ENCODE peak calls at places on chromosomes 11 and 22, in five cellular contexts. V is H1, F is neuronal stem cell, C is H9, Q is IMR-90. I is an unnamed sample. For H3K4me1, the result is how much of the 10 kb centered on the place peaks cover.

GRCh38 chr11:134527382-134528243 is 115.6 kb upstream of the B3GAT1 start:
- DNase-seq in C (peak), Q (no peak), F (no peak), V (no peak), I (no peak)

GRCh38 chr22:19762315-19763140 is 1.9 kb downstream of the TBX1 start:
- DNase-seq in V (no peak), Q (no peak), F (no peak), C (no peak), I (no peak)

GRCh38 chr22:48897959-48898358 is 929.7 kb downstream of the BRD1 start:
- DNase-seq in F (no peak), V (no peak), C (peak), Q (no peak), I (no peak)

GRCh38 chr11:7444582-7444981 is 40.7 kb upstream of the OLFML1 start:
- DNase-seq in V (no peak), C (no peak), F (peak), Q (no peak), I (no peak)

GRCh38 chr11:95723353-95723942 is 66.1 kb downstream of the FAM76B start:
- DNase-seq in F (no peak), V (no peak), C (no peak), Q (no peak), I (no peak)

GRCh38 chr22:34973016-34973415 is 92.9 kb upstream of the ISX start:
- DNase-seq in Q (no peak), C (no peak), F (no peak), V (no peak), I (no peak)

GRCh38 chr11:108524422-108524821 is 26.2 kb upstream of the POGLUT3 start:
- DNase-seq in Q (no peak), F (no peak), V (no peak), C (no peak), I (peak)

GRCh38 chr11:96506953-96507354 is 117.1 kb downstream of the JRKL start:
- DNase-seq in V (no peak), F (no peak), C (no peak), Q (no peak), I (no peak)

GRCh38 chr11:119380160-119380815 is 1.2 kb downstream of the USP2 start:
- DNase-seq in C (no peak), Q (no peak), V (no peak), F (no peak), I (no peak)

GRCh38 chr22:29744902-29745301 is 21.9 kb downstream of the ZMAT5 start:
- DNase-seq in F (no peak), C (no peak), V (no peak), Q (peak), I (no peak)

GRCh38 chr11:12675951-12676711 is 1.9 kb downstream of the TEAD1 start:
- DNase-seq in F (no peak), Q (peak), V (no peak), C (no peak), I (no peak)

GRCh38 chr11:65390099-65390941 is 3.9 kb downstream of the FRMD8 start:
- DNase-seq in C (no peak), F (no peak), V (no peak), Q (no peak), I (no peak)
- H4K8ac ChIP-seq in C (no peak), F (no peak), V (peak), Q (peak), I (no peak)

GRCh38 chr11:62726156-62727006 is 876 bp downstream of the HNRNPUL2 start:
- DNase-seq in C (no peak), V (no peak), Q (no peak), F (no peak), I (no peak)
- H3K14ac ChIP-seq in C (peak), V (no peak), Q (peak), F (peak), I (peak)

GRCh38 chr11:107179829-107180228 is 161.6 kb upstream of the GUCY1A2 start:
- DNase-seq in F (no peak), Q (no peak), V (no peak), C (no peak), I (no peak)

GRCh38 chr11:107183963-107184362 is 165.7 kb upstream of the GUCY1A2 start:
- DNase-seq in F (no peak), V (no peak), Q (no peak), C (no peak), I (no peak)

GRCh38 chr11:107182983-107183382 is 164.7 kb upstream of the GUCY1A2 start:
- DNase-seq in C (no peak), F (no peak), Q (no peak), V (no peak), I (no peak)

DNA sequence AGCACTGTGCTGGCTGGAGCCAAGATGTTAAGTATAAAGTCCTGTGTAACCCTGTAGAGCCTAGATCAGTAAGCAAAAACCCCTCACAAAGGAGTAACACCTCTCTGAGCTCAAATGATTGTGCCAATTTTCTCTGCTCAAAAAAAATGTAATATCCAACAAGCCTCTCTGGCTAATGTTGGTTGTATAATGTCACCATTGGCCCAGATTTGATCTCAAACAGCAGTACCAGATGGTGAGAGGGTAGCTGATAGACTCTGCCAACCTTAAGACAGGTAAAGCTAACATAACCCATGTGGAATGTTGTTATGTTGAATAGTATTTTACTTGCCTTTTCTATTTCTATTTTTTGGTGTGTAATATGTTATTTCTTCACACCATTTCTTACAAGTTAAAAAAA is 166.7 kb upstream of the GUCY1A2 start:
- DNase-seq in F (no peak), V (no peak), C (no peak), Q (no peak), I (no peak)
- H3K4me1 ChIP-seq in F (under half), V (under half), C (under half), Q (under half), I (under half)

GRCh38 chr11:708511-708910 is 2.5 kb downstream of the EPS8L2 start:
- DNase-seq in V (no peak), F (no peak), C (no peak), Q (no peak), I (no peak)

GRCh38 chr11:705646-706438 is at the start of gene EPS8L2:
- DNase-seq in C (peak), Q (no peak), F (no peak), V (no peak), I (peak)

GRCh38 chr11:706439-706956 is 467 bp downstream of the EPS8L2 start:
- DNase-seq in V (no peak), C (peak), Q (peak), F (no peak), I (peak)

GRCh38 chr11:707817-708420 is 1.9 kb downstream of the EPS8L2 start:
- DNase-seq in V (no peak), C (peak), F (no peak), Q (no peak), I (peak)

DNA sequence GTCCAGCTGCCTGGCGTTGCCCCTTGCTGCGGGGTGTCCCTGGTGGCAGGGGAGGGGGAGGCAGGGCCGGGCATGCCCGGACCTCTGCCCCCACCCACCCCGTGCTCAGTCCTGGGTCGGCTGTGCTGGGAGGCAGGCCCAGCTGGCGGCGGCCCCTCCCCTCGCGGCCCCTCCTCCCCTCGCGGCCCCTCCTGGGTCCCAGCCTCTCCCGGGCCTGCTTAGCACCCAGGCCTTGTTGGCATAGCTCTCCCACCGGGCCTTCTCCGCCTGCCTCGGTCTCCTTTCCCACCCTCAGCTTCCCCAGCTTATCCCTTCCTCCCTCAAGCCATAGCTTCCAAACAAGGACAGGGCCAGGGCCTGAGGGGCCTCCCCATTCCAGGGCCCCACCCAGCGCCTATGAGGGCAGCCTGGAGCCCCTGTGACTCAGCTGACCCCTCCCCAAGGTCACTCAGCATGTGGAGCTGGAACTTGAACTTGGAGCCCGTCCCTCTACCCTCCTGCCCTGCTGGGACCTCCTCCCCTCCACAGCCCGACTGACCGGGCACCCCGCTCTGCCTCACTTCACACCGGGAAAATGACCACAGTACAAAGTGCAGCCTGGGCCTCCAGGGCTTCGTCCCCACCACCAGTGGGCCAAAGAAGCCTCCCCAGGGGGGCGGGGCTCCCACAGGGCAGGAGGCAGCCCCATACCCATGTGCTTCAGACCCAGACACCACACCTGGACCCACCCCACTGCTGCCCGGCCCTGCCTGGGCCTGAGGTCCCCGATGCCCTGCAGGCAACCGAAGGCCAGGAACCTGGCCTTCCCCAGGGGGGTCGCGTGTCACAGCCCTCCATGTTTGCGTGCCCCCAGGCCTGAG is 1.2 kb downstream of the EPS8L2 start:
- DNase-seq in F (no peak), V (no peak), C (peak), Q (no peak), I (peak)
- H4K8ac ChIP-seq in F (peak), V (peak), C (no peak), Q (peak), I (peak)

GRCh38 chr11:91956711-91957110 is 267.9 kb upstream of the FAT3 start:
- DNase-seq in F (no peak), C (no peak), V (no peak), Q (no peak), I (no peak)

GRCh38 chr11:91955206-91955605 is 269.4 kb upstream of the FAT3 start:
- DNase-seq in Q (no peak), V (no peak), F (no peak), C (no peak), I (no peak)

GRCh38 chr11:91966368-91966767 is 258.2 kb upstream of the FAT3 start:
- DNase-seq in V (no peak), F (no peak), C (no peak), Q (no peak), I (no peak)

GRCh38 chr11:91959411-91959810 is 265.2 kb upstream of the FAT3 start:
- DNase-seq in C (no peak), Q (no peak), F (no peak), V (no peak), I (no peak)

GRCh38 chr11:91960770-91961169 is 263.8 kb upstream of the FAT3 start:
- DNase-seq in C (no peak), V (no peak), Q (no peak), F (no peak), I (no peak)
- H3K14ac ChIP-seq in C (no peak), V (no peak), Q (no peak), F (no peak), I (no peak)

GRCh38 chr11:1513326-1514296 is 27.0 kb upstream of the MOB2 start:
- DNase-seq in V (no peak), C (no peak), Q (no peak), F (no peak), I (no peak)
- H3K4me1 ChIP-seq in V (under half), C (under half), Q (under half), F (under half), I (under half)

DNA sequence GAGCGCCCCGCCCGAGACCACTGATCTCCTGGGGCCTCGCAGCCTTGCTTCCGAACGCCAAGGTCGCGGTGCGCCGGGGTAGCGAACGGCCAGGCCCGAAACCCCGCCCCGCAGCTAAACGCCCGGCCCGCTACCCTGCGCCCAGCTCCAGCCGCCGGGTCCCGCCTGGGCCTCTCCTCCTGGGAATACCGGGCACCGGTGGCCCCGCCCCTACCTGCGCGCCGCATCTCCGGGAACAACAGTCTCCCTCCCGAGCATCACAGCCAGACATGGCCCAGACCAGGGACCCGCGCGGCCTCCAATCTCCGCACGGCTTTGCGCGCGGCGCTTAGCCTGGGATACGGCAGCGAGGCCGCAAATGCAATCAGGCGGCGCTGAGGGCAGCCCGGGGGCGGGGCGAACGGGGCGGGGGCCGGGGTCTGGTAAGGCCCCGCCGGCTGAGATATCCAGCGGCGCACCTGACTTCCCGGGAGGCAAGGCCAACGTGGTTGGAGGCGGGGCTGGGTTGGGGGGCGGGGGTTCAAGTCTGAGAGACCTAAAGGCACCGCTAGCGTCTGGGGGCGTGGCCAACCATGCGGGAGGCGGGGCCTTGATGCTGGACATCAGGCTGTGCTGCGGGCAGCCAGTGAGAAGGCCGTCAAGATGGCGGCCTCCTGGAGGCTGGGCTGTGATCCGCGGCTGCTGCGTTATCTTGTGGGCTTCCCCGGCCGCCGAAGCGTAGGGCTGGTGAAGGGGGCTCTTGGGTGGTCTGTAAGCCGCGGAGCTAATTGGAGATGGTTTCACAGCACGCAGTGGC is at the start of the genes APIP and PDHX:
- DNase-seq in C (peak), Q (peak), V (peak), F (peak), I (peak)
- H4K8ac ChIP-seq in C (no peak), Q (peak), V (peak), F (peak), I (peak)

DNA sequence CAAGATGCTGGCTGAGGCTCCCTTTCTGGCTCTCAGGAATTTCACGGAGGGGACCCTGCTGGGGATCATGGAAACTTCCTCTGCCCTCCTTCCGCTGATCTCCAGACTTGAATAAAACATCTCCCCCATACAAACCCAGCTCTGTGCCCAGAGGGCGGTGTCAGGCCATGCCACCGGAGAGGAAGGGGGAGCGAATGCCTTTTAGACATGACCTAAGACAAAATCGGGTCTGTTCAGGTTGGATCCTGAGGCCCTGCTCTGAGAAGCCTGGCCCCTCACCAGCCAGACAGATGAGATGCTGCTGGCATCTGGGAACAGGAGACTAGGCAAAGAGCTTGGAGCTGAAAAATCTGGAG is 163.5 kb downstream of the ST3GAL4 start:
- DNase-seq in F (no peak), V (no peak), Q (no peak), C (no peak), I (no peak)
- H3K14ac ChIP-seq in F (no peak), V (no peak), Q (no peak), C (peak), I (no peak)